ENCODE peak calls at places on chromosomes 4 and X, in five cellular contexts. One of them, this sample, is unnamed.
A peak's percentile ranks its signal among the peaks of the same experiment; 100 is the strongest.

GRCh38 chrX:130165181-130165702 is 399 bp downstream of the AIFM1 start:
- DNase-seq in OCI-LY7: no peak
- DNase-seq in kidney: no peak
- DNase-seq in colonic mucosa: no peak
- DNase-seq in naive thymus-derived CD4-positive, alpha-beta T cell: no peak
- DNase-seq in this sample: peak; percentile 51

GRCh38 chr4:95551653-95552052 is 2.9 kb upstream of the UNC5C start:
- DNase-seq in kidney: no peak
- DNase-seq in OCI-LY7: no peak
- DNase-seq in colonic mucosa: no peak
- DNase-seq in naive thymus-derived CD4-positive, alpha-beta T cell: no peak
- DNase-seq in this sample: no peak

GRCh38 chrX:131841496-131842410 is 181.3 kb upstream of the STK26 start:
- DNase-seq in kidney: no peak
- DNase-seq in naive thymus-derived CD4-positive, alpha-beta T cell: peak; percentile 27
- DNase-seq in OCI-LY7: peak; percentile 52
- DNase-seq in colonic mucosa: no peak
- DNase-seq in this sample: peak; percentile 33

GRCh38 chr4:26267087-26267486 is 53.7 kb upstream of the RBPJ start:
- DNase-seq in kidney: no peak
- DNase-seq in naive thymus-derived CD4-positive, alpha-beta T cell: no peak
- DNase-seq in colonic mucosa: peak; percentile 60
- DNase-seq in OCI-LY7: no peak
- DNase-seq in this sample: no peak

GRCh38 chrX:44935640-44936039 is 62.7 kb downstream of the KDM6A start:
- DNase-seq in naive thymus-derived CD4-positive, alpha-beta T cell: no peak
- DNase-seq in colonic mucosa: no peak
- DNase-seq in OCI-LY7: no peak
- DNase-seq in kidney: no peak
- DNase-seq in this sample: no peak

GRCh38 chr4:145278341-145279121 is 98.1 kb upstream of the OTUD4 start:
- DNase-seq in OCI-LY7: no peak
- DNase-seq in naive thymus-derived CD4-positive, alpha-beta T cell: no peak
- DNase-seq in kidney: no peak
- DNase-seq in colonic mucosa: no peak
- DNase-seq in this sample: no peak

GRCh38 chr4:88341227-88342192 is 37.1 kb upstream of the HERC6 start:
- DNase-seq in colonic mucosa: no peak
- DNase-seq in kidney: no peak
- DNase-seq in naive thymus-derived CD4-positive, alpha-beta T cell: no peak
- DNase-seq in OCI-LY7: no peak
- DNase-seq in this sample: no peak

GRCh38 chr4:66252291-66252690 is 582.0 kb upstream of the EPHA5 start:
- DNase-seq in naive thymus-derived CD4-positive, alpha-beta T cell: no peak
- DNase-seq in colonic mucosa: no peak
- DNase-seq in OCI-LY7: no peak
- DNase-seq in kidney: no peak
- DNase-seq in this sample: no peak

GRCh38 chr4:160180206-160180605 is 1077.3 kb downstream of the RAPGEF2 start:
- DNase-seq in naive thymus-derived CD4-positive, alpha-beta T cell: no peak
- DNase-seq in colonic mucosa: no peak
- DNase-seq in OCI-LY7: no peak
- DNase-seq in kidney: no peak
- DNase-seq in this sample: no peak

GRCh38 chr4:79331126-79331876 is 5.4 kb upstream of the NAA11 start:
- DNase-seq in OCI-LY7: no peak
- DNase-seq in colonic mucosa: peak; percentile 20
- DNase-seq in naive thymus-derived CD4-positive, alpha-beta T cell: no peak
- DNase-seq in kidney: no peak
- DNase-seq in this sample: peak; percentile 37

GRCh38 chr4:80010316-80010715 is 62.7 kb downstream of the ANTXR2 start:
- DNase-seq in kidney: no peak
- DNase-seq in colonic mucosa: no peak
- DNase-seq in naive thymus-derived CD4-positive, alpha-beta T cell: no peak
- DNase-seq in OCI-LY7: no peak
- DNase-seq in this sample: no peak

GRCh38 chr4:140222175-140222574 is 68.2 kb upstream of the MAML3 start:
- DNase-seq in colonic mucosa: no peak
- DNase-seq in OCI-LY7: no peak
- DNase-seq in kidney: no peak
- DNase-seq in naive thymus-derived CD4-positive, alpha-beta T cell: no peak
- DNase-seq in this sample: no peak

GRCh38 chr4:109174224-109174953 is 128.1 kb downstream of the COL25A1 start:
- DNase-seq in kidney: no peak
- DNase-seq in naive thymus-derived CD4-positive, alpha-beta T cell: no peak
- DNase-seq in colonic mucosa: no peak
- DNase-seq in OCI-LY7: no peak
- DNase-seq in this sample: no peak

GRCh38 chrX:46575991-46576392 is 2.4 kb downstream of the CHST7 start:
- DNase-seq in kidney: no peak
- DNase-seq in colonic mucosa: peak; percentile 29
- DNase-seq in naive thymus-derived CD4-positive, alpha-beta T cell: no peak
- DNase-seq in OCI-LY7: peak; percentile 14
- DNase-seq in this sample: no peak
- H3K4me3 ChIP-seq in kidney: peak overlapping the region; percentile 59
- H3K4me3 ChIP-seq in colonic mucosa: no peak overlapping the region
- H3K4me3 ChIP-seq in naive thymus-derived CD4-positive, alpha-beta T cell: peak overlapping the region; percentile 61
- H3K4me3 ChIP-seq in OCI-LY7: peak overlapping the region; percentile 74
- H3K4me3 ChIP-seq in this sample: no peak overlapping the region

GRCh38 chr4:147863808-147864472 is 132.1 kb downstream of the ARHGAP10 start:
- DNase-seq in kidney: no peak
- DNase-seq in naive thymus-derived CD4-positive, alpha-beta T cell: no peak
- DNase-seq in OCI-LY7: no peak
- DNase-seq in colonic mucosa: no peak
- DNase-seq in this sample: no peak
- H3K4me1 ChIP-seq in kidney: no peaks in the 10 kb centered on the region
- H3K4me1 ChIP-seq in naive thymus-derived CD4-positive, alpha-beta T cell: no peaks in the 10 kb centered on the region
- H3K4me1 ChIP-seq in OCI-LY7: no peaks in the 10 kb centered on the region
- H3K4me1 ChIP-seq in colonic mucosa: no peaks in the 10 kb centered on the region
- H3K4me1 ChIP-seq in this sample: no peaks in the 10 kb centered on the region

GRCh38 chr4:89539374-89539773 is 231.8 kb upstream of the GPRIN3 start:
- DNase-seq in colonic mucosa: no peak
- DNase-seq in OCI-LY7: no peak
- DNase-seq in kidney: no peak
- DNase-seq in naive thymus-derived CD4-positive, alpha-beta T cell: no peak
- DNase-seq in this sample: peak; percentile 4
- H3K27ac ChIP-seq in colonic mucosa: no peak overlapping the region
- H3K27ac ChIP-seq in OCI-LY7: no peak overlapping the region
- H3K27ac ChIP-seq in kidney: no peak overlapping the region
- H3K27ac ChIP-seq in naive thymus-derived CD4-positive, alpha-beta T cell: no peak overlapping the region
- H3K27ac ChIP-seq in this sample: no peak overlapping the region

GRCh38 chr4:73086095-73086869 is 16.8 kb upstream of the COX18 start:
- DNase-seq in naive thymus-derived CD4-positive, alpha-beta T cell: no peak
- DNase-seq in kidney: no peak
- DNase-seq in colonic mucosa: no peak
- DNase-seq in OCI-LY7: peak; percentile 10
- DNase-seq in this sample: no peak
- H3K4me3 ChIP-seq in naive thymus-derived CD4-positive, alpha-beta T cell: peak overlapping the region; percentile 25
- H3K4me3 ChIP-seq in kidney: no peak overlapping the region
- H3K4me3 ChIP-seq in colonic mucosa: no peak overlapping the region
- H3K4me3 ChIP-seq in OCI-LY7: no peak overlapping the region
- H3K4me3 ChIP-seq in this sample: no peak overlapping the region

DNA sequence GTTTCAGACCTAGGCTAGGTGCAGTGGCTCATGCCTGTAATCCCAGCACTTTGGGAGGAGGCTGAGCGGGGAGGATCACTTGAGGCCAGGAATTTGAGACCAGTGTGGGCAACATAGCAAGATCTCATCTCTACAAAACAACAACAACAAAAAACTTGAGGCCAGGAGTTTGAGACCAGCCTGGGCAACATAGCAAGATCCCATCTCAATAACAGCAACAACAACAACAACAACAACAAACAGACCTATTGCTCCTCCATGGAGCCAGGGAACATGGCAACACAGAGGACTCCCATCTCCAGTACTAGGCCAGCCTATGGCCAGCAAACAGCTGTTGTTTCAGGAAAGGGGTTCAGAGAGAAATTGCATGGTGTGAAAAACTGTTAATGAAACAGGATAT is 43.4 kb downstream of the SLC16A2 start:
- DNase-seq in colonic mucosa: no peak
- DNase-seq in naive thymus-derived CD4-positive, alpha-beta T cell: no peak
- DNase-seq in OCI-LY7: no peak
- DNase-seq in kidney: no peak
- DNase-seq in this sample: no peak
- H3K4me1 ChIP-seq in colonic mucosa: no peaks in the 10 kb centered on the region
- H3K4me1 ChIP-seq in naive thymus-derived CD4-positive, alpha-beta T cell: no peaks in the 10 kb centered on the region
- H3K4me1 ChIP-seq in OCI-LY7: no peaks in the 10 kb centered on the region
- H3K4me1 ChIP-seq in kidney: no peaks in the 10 kb centered on the region
- H3K4me1 ChIP-seq in this sample: no peaks in the 10 kb centered on the region

This sample was measured in small intestine.